ENCODE peak calls at places on chromosomes 6 and 20, in five cellular contexts. N is HFF-Myc, K is EL, B is fibroblast of lung, S is HEK293T. D is an unnamed sample.

GRCh38 chr6:118551063-118551672 is 3.1 kb downstream of the PLN start:
- DNase-seq in N (peak; percentile 57), K (peak; percentile 59), B (peak; percentile 83), S (peak; percentile 48), D (peak; percentile 67)

GRCh38 chr6:36372088-36372487 is 15.4 kb downstream of the ETV7 start:
- DNase-seq in N (no peak), K (no peak), B (no peak), S (no peak), D (no peak)

GRCh38 chr6:43009124-43009523 is 4.6 kb downstream of the MEA1 start:
- DNase-seq in N (no peak), K (peak; percentile 32), B (peak; percentile 28), S (peak; percentile 46), D (peak; percentile 49)

GRCh38 chr20:53061305-53061704 is 89.1 kb downstream of the TSHZ2 start:
- DNase-seq in N (no peak), K (no peak), B (no peak), S (no peak), D (no peak)

GRCh38 chr6:56657364-56657763 is 14.7 kb upstream of the DST start:
- DNase-seq in N (no peak), K (no peak), B (no peak), S (no peak), D (no peak)

GRCh38 chr6:7419065-7419464 is 29.5 kb downstream of the RIOK1 start:
- DNase-seq in N (no peak), K (no peak), B (peak; percentile 34), S (no peak), D (no peak)

GRCh38 chr20:18585134-18585533 is 2.7 kb upstream of the DTD1 start:
- DNase-seq in N (no peak), K (peak; percentile 49), B (peak; percentile 76), S (no peak), D (no peak)

GRCh38 chr6:159169193-159169555 is at the start of gene FNDC1:
- DNase-seq in N (no peak), K (no peak), B (no peak), S (peak; percentile 92), D (no peak)

GRCh38 chr6:96151707-96152106 is 135.9 kb downstream of the FUT9 start:
- DNase-seq in N (no peak), K (no peak), B (no peak), S (no peak), D (no peak)

GRCh38 chr6:168370310-168370991 is 50.9 kb upstream of the DACT2 start:
- DNase-seq in N (no peak), K (no peak), B (no peak), S (peak; percentile 91), D (no peak)

GRCh38 chr6:43838276-43839036 is 68.4 kb downstream of the VEGFA start:
- DNase-seq in N (no peak), K (peak; percentile 81), B (peak; percentile 74), S (peak; percentile 67), D (peak; percentile 71)

GRCh38 chr6:193773-194310 is 98.4 kb upstream of the DUSP22 start:
- DNase-seq in N (no peak), K (no peak), B (no peak), S (no peak), D (no peak)

GRCh38 chr6:116447496-116448011 is 13.6 kb upstream of the CALHM6 start:
- DNase-seq in N (no peak), K (peak; percentile 93), B (peak; percentile 99), S (no peak), D (peak; percentile 77)

GRCh38 chr6:1257778-1258177 is 54.1 kb upstream of the FOXQ1 start:
- DNase-seq in N (no peak), K (no peak), B (no peak), S (no peak), D (no peak)

GRCh38 chr6:163415620-163416379 is 1.3 kb downstream of the QKI start:
- DNase-seq in N (no peak), K (peak; percentile 64), B (peak; percentile 66), S (peak; percentile 49), D (peak; percentile 72)

GRCh38 chr20:61378694-61379093 is 126.6 kb downstream of the CDH4 start:
- DNase-seq in N (no peak), K (no peak), B (no peak), S (no peak), D (no peak)

GRCh38 chr6:47240277-47240890 is 69.3 kb downstream of the TNFRSF21 start:
- DNase-seq in N (no peak), K (no peak), B (no peak), S (no peak), D (no peak)

GRCh38 chr6:149389509-149390297 is 10.4 kb upstream of the SUMO4 start:
- DNase-seq in N (no peak), K (no peak), B (no peak), S (no peak), D (no peak)

GRCh38 chr6:156013155-156013554 is 557.5 kb upstream of the NOX3 start:
- DNase-seq in N (no peak), K (no peak), B (no peak), S (no peak), D (no peak)

GRCh38 chr6:142152731-142153130 is 5.7 kb downstream of the VTA1 start:
- DNase-seq in N (no peak), K (peak; percentile 85), B (peak; percentile 60), S (no peak), D (no peak)

GRCh38 chr6:133240511-133241087 is 558 bp upstream of the EYA4 start:
- DNase-seq in N (no peak), K (no peak), B (peak; percentile 83), S (peak; percentile 68), D (peak; percentile 82)

GRCh38 chr20:61737812-61738443 is 327.8 kb downstream of the TAF4 start:
- DNase-seq in N (no peak), K (no peak), B (no peak), S (no peak), D (no peak)

GRCh38 chr6:64685401-64685800 is 1021.6 kb downstream of the EYS start:
- DNase-seq in N (no peak), K (no peak), B (no peak), S (no peak), D (no peak)

GRCh38 chr6:147067184-147067583 is 137.0 kb upstream of the STXBP5 start:
- DNase-seq in N (no peak), K (no peak), B (no peak), S (no peak), D (no peak)

GRCh38 chr6:130679684-130680083 is 147.5 kb upstream of the SMLR1 start:
- DNase-seq in N (no peak), K (no peak), B (peak; percentile 45), S (no peak), D (no peak)

GRCh38 chr6:159077123-159077522 is 32.3 kb upstream of the TAGAP start:
- DNase-seq in N (no peak), K (no peak), B (no peak), S (no peak), D (no peak)

GRCh38 chr6:81895511-81896185 is 143.2 kb upstream of the TENT5A start:
- DNase-seq in N (no peak), K (peak; percentile 93), B (peak; percentile 71), S (no peak), D (peak; percentile 75)

GRCh38 chr6:145483191-145483996 is 251.9 kb downstream of the EPM2A start:
- DNase-seq in N (no peak), K (peak; percentile 27), B (no peak), S (no peak), D (no peak)

GRCh38 chr6:76578746-76579145 is 506.3 kb upstream of the IMPG1 start:
- DNase-seq in N (no peak), K (no peak), B (no peak), S (no peak), D (no peak)

GRCh38 chr20:10644458-10645204 is 29.2 kb downstream of the JAG1 start:
- DNase-seq in N (no peak), K (no peak), B (no peak), S (no peak), D (no peak)

GRCh38 chr20:1909097-1909496 is 13.9 kb downstream of the SIRPA start:
- DNase-seq in N (no peak), K (no peak), B (no peak), S (no peak), D (peak; percentile 43)

GRCh38 chr6:119076173-119076965 is 2.1 kb downstream of the FAM184A start:
- DNase-seq in N (no peak), K (no peak), B (no peak), S (no peak), D (no peak)

GRCh38 chr20:12575352-12576095 is 433.2 kb upstream of the SPTLC3 start:
- DNase-seq in N (no peak), K (no peak), B (peak; percentile 12), S (no peak), D (no peak)

GRCh38 chr6:170254315-170255213 is 36.3 kb downstream of the DLL1 start:
- DNase-seq in N (no peak), K (no peak), B (no peak), S (no peak), D (no peak)

GRCh38 chr6:121711472-121711871 is 276.0 kb downstream of the GJA1 start:
- DNase-seq in N (no peak), K (no peak), B (no peak), S (no peak), D (no peak)